ENCODE peak calls at places on chromosome 16, in eight cellular contexts. N is T follicular helper cell; U is NCI-H1092 treated with DMSO at 0.1 percent for 48 hours; C is SK-N-SH; Z is stimulated activated CD4-positive, alpha-beta T cell treated with anti-CD3 and anti-CD28 coated beads, Interleukin-4, amount 100 ng/mL, for 1 hour; A is skeletal muscle cell; Q is heart left ventricle; W is fibroblast of the aortic adventitia. B is an unnamed sample.

GRCh38 chr16:69522732-69523404 is 42.9 kb upstream of the NFAT5 start:
- DNase-seq in N (no peak), U (no peak), C (peak), Z (no peak), A (no peak), Q (no peak), W (no peak), B (no peak)

GRCh38 chr16:2854700-2855309 is 3.2 kb downstream of the PRSS22 start:
- DNase-seq in N (no peak), U (no peak), C (peak), Z (no peak), A (no peak), Q (no peak), W (no peak), B (no peak)

GRCh38 chr16:21565816-21566669 is 33.3 kb upstream of the METTL9 start:
- DNase-seq in N (no peak), U (no peak), C (no peak), Z (no peak), A (no peak), Q (no peak), W (no peak), B (no peak)

GRCh38 chr16:2074071-2074470 is 26.3 kb downstream of the TSC2 start:
- DNase-seq in N (no peak), U (no peak), C (no peak), Z (no peak), A (no peak), Q (no peak), W (no peak), B (no peak)

GRCh38 chr16:29784901-29785500 is 5.5 kb upstream of the KIF22 start:
- DNase-seq in N (peak), U (no peak), C (no peak), Z (peak), A (no peak), Q (peak), W (peak), B (peak)

GRCh38 chr16:22635801-22636200 is 125.1 kb downstream of the NPIPB5 start:
- DNase-seq in N (no peak), U (no peak), C (no peak), Z (no peak), A (no peak), Q (no peak), W (no peak), B (no peak)

GRCh38 chr16:64702415-64702814 is 419.4 kb downstream of the CDH11 start:
- DNase-seq in N (no peak), U (no peak), C (no peak), Z (no peak), A (no peak), Q (no peak), W (no peak), B (no peak)

GRCh38 chr16:69150146-69150865 is 17.9 kb downstream of the UTP4 start:
- DNase-seq in N (peak), U (peak), C (peak), Z (no peak), A (no peak), Q (peak), W (peak), B (no peak)

GRCh38 chr16:48184681-48185080 is 28.9 kb upstream of the ABCC12 start:
- DNase-seq in N (no peak), U (no peak), C (no peak), Z (no peak), A (no peak), Q (no peak), W (no peak), B (no peak)

GRCh38 chr16:56866955-56867830 is 2.2 kb downstream of the SLC12A3 start:
- DNase-seq in N (peak), U (peak), C (peak), Z (peak), A (no peak), Q (no peak), W (peak), B (peak)

GRCh38 chr16:49465661-49466528 is 92.3 kb downstream of the C16orf78 start:
- DNase-seq in N (no peak), U (no peak), C (no peak), Z (no peak), A (no peak), Q (no peak), W (no peak), B (no peak)

GRCh38 chr16:80994451-80994850 is 12.2 kb downstream of the CMC2 start:
- DNase-seq in N (no peak), U (no peak), C (no peak), Z (no peak), A (no peak), Q (no peak), W (peak), B (no peak)

GRCh38 chr16:20871935-20872815 is 28.0 kb downstream of the DCUN1D3 start:
- DNase-seq in N (no peak), U (no peak), C (no peak), Z (no peak), A (no peak), Q (no peak), W (no peak), B (no peak)

GRCh38 chr16:1819611-1820010 is 7.0 kb downstream of the HAGH start:
- DNase-seq in N (no peak), U (no peak), C (no peak), Z (no peak), A (no peak), Q (no peak), W (no peak), B (no peak)

GRCh38 chr16:2530629-2531318 is 434 bp downstream of the CEMP1 start:
- DNase-seq in N (no peak), U (no peak), C (peak), Z (no peak), A (no peak), Q (peak), W (no peak), B (no peak)

GRCh38 chr16:66315210-66315825 is 51.2 kb upstream of the CDH5 start:
- DNase-seq in N (peak), U (peak), C (peak), Z (peak), A (peak), Q (peak), W (peak), B (peak)

GRCh38 chr16:84548971-84549844 is 44.7 kb upstream of the MEAK7 start:
- DNase-seq in N (peak), U (no peak), C (peak), Z (peak), A (no peak), Q (peak), W (no peak), B (no peak)

GRCh38 chr16:83615553-83615952 is 192.2 kb upstream of the HSBP1 start:
- DNase-seq in N (no peak), U (no peak), C (no peak), Z (no peak), A (no peak), Q (no peak), W (peak), B (no peak)

GRCh38 chr16:22786691-22787090 is 27.3 kb upstream of the HS3ST2 start:
- DNase-seq in N (no peak), U (no peak), C (no peak), Z (no peak), A (no peak), Q (no peak), W (no peak), B (no peak)

GRCh38 chr16:80607204-80607603 is 66.4 kb downstream of the DYNLRB2 start:
- DNase-seq in N (no peak), U (no peak), C (no peak), Z (no peak), A (no peak), Q (no peak), W (no peak), B (no peak)

GRCh38 chr16:53042235-53042645 is 10.5 kb downstream of the CHD9NB start:
- DNase-seq in N (no peak), U (no peak), C (no peak), Z (no peak), A (no peak), Q (no peak), W (no peak), B (no peak)

GRCh38 chr16:30185683-30186421 is 2.5 kb downstream of the CORO1A start:
- DNase-seq in N (peak), U (no peak), C (peak), Z (peak), A (no peak), Q (peak), W (no peak), B (peak)

GRCh38 chr16:48498761-48499600 is 111.0 kb downstream of the N4BP1 start:
- DNase-seq in N (no peak), U (no peak), C (no peak), Z (no peak), A (peak), Q (no peak), W (peak), B (no peak)

GRCh38 chr16:66842765-66843164 is 1.4 kb upstream of the CA7 start:
- DNase-seq in N (no peak), U (peak), C (peak), Z (no peak), A (no peak), Q (no peak), W (no peak), B (no peak)

GRCh38 chr16:51155901-51156810 is 5.1 kb upstream of the SALL1 start:
- DNase-seq in N (no peak), U (no peak), C (peak), Z (no peak), A (no peak), Q (no peak), W (peak), B (no peak)

GRCh38 chr16:27270389-27270788 is 1.8 kb upstream of the NSMCE1 start:
- DNase-seq in N (no peak), U (no peak), C (no peak), Z (no peak), A (no peak), Q (no peak), W (no peak), B (no peak)

GRCh38 chr16:89922884-89923639 is at the start of gene TUBB3:
- DNase-seq in N (no peak), U (peak), C (peak), Z (peak), A (peak), Q (peak), W (peak), B (peak)

GRCh38 chr16:57763290-57764005 is 27.9 kb downstream of the KATNB1 start:
- DNase-seq in N (no peak), U (no peak), C (no peak), Z (no peak), A (no peak), Q (no peak), W (no peak), B (no peak)

B was measured in T-helper 17 cell.